ENCODE peak calls at places on chromosomes 3 and 15, in seven cellular contexts. F is stomach, R is adrenal gland, W is right atrium auricular region, T is PC-3, A is heart right ventricle, L is sigmoid colon. Q is an unnamed sample.

GRCh38 chr3:179046497-179047353 is 24.9 kb downstream of the ZMAT3 start:
- DNase-seq in R (no peak), A (no peak), T (no peak), W (no peak), L (no peak), F (no peak), Q (no peak)

GRCh38 chr3:69948246-69948862 is 51.2 kb upstream of the SAMMSON start:
- DNase-seq in W (no peak), L (no peak), A (no peak), T (peak; percentile 35), F (no peak), R (no peak), Q (no peak)

GRCh38 chr15:25242957-25243799 is 195.6 kb downstream of the UBE3A start:
- DNase-seq in A (peak; percentile 7), W (peak; percentile 40), F (peak; percentile 17), T (no peak), L (peak; percentile 53), R (peak; percentile 0), Q (no peak)

GRCh38 chr3:53144446-53144845 is 14.2 kb upstream of the RFT1 start:
- DNase-seq in L (peak; percentile 50), W (no peak), F (no peak), T (no peak), R (no peak), A (no peak), Q (no peak)

GRCh38 chr3:186209810-186210752 is 101.2 kb upstream of the ETV5 start:
- DNase-seq in T (peak; percentile 26), R (peak; percentile 87), F (peak; percentile 58), L (peak; percentile 70), W (no peak), A (peak; percentile 58), Q (no peak)

GRCh38 chr3:38031022-38031994 is 1.9 kb upstream of the PLCD1 start:
- DNase-seq in F (peak; percentile 71), W (no peak), A (no peak), R (peak; percentile 92), L (peak; percentile 83), T (peak; percentile 93), Q (peak; percentile 84)

GRCh38 chr3:52934626-52935530 is 37.5 kb upstream of the STIMATE start:
- DNase-seq in R (peak; percentile 60), F (peak; percentile 33), L (no peak), W (no peak), T (peak; percentile 64), A (no peak), Q (peak; percentile 76)

GRCh38 chr3:197031315-197032285 is 2.0 kb upstream of the MELTF start:
- DNase-seq in F (peak; percentile 70), L (peak; percentile 87), W (peak; percentile 98), T (peak; percentile 99), A (peak; percentile 51), R (peak; percentile 97), Q (no peak)

GRCh38 chr15:81288616-81289015 is 35.3 kb downstream of the STARD5 start:
- DNase-seq in R (no peak), F (no peak), W (no peak), L (no peak), T (no peak), A (no peak), Q (no peak)

DNA sequence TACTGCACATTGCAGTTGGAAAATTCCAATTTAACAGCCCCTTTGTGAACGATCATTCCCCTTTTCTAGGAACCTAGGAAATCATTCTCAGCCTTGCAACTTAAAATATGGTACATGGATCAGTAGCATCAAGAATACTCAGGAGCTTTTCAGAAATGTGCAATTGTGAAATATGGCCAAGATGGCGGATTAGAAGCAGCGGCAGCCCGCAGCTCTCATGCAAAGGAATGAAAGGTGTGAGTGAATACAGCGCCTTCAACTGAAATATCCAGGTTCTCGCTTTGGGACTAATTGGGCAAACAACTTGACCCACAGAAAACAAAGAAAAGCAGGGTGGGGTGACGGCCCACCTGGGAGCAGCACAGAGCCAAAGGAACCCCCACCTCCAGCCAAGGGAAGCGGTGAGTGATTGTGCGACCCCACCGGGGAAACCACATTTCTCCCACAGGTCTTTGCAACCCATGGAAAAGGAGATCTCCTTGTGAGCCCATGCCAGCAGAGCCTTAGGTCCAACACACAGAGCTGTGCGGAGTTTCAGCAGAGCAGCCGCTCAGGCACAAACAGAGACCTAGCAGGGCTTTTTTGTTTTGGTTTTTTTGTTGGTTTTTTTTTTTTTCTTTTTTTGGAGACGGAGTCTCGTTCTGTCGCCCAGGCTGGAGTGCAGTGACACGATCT is 7.6 kb upstream of the AVEN start:
- DNase-seq in R (no peak), L (no peak), A (no peak), W (no peak), T (no peak), F (no peak), Q (no peak)
- H3K27ac ChIP-seq in R (no peak overlapping the region), L (no peak overlapping the region), A (no peak overlapping the region), W (no peak overlapping the region), T (no peak overlapping the region), F (no peak overlapping the region), Q (no peak overlapping the region)

DNA sequence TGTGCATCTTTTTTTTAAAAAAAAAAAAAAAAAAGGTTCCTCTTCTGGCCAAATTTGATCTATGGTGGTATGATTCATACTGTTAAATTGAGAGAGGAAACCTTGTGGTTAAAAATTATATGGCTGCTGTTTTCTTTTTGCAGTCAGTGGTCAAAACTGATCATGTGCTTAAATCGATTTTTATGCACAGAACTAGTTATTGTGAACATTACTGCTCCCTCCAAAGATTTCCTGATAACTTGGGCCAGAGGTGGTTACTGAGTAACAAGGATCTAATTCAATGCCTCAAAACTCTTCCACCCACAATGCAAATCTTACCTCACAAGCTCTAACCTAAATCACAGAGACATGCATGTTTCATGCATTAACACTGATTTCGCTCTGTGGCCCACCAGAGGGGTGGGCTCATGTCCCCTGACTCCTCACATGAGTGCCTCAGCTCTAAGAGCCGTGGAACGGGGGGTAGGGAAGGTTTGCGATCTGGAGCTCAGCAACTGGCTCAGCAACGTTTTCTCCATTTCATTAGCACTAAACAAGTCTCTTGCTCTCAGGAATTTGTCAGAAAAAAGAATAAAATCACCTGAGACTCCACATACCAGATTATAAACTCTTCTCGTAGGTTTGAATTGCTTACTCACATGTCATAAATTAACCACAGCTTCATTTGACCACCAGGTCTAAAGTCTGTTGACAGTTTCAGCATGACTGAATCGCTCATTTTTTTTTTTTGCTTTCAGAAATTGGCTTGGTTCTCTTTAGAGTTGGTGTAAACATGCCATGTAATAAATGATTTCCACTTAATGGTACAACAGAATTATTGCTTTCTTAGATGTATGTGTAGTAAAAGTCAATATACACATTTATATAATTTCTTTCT is 280.4 kb downstream of the CD47 start:
- DNase-seq in R (no peak), L (no peak), T (peak; percentile 75), A (no peak), F (no peak), W (no peak), Q (no peak)
- TF ChIP-seq CTCF in R (no peak), L (no peak), T (no peak), A (no peak), F (no peak), W (no peak), Q (no peak)

GRCh38 chr15:96358006-96358794 is 27.7 kb downstream of the NR2F2 start:
- DNase-seq in R (peak; percentile 11), F (no peak), L (no peak), W (no peak), T (no peak), A (no peak), Q (no peak)
- H3K4me3 ChIP-seq in R (peak overlapping the region; percentile 84), F (peak overlapping the region; percentile 68), L (no peak overlapping the region), W (no peak overlapping the region), T (peak overlapping the region; percentile 88), A (no peak overlapping the region), Q (peak overlapping the region; percentile 58)

DNA sequence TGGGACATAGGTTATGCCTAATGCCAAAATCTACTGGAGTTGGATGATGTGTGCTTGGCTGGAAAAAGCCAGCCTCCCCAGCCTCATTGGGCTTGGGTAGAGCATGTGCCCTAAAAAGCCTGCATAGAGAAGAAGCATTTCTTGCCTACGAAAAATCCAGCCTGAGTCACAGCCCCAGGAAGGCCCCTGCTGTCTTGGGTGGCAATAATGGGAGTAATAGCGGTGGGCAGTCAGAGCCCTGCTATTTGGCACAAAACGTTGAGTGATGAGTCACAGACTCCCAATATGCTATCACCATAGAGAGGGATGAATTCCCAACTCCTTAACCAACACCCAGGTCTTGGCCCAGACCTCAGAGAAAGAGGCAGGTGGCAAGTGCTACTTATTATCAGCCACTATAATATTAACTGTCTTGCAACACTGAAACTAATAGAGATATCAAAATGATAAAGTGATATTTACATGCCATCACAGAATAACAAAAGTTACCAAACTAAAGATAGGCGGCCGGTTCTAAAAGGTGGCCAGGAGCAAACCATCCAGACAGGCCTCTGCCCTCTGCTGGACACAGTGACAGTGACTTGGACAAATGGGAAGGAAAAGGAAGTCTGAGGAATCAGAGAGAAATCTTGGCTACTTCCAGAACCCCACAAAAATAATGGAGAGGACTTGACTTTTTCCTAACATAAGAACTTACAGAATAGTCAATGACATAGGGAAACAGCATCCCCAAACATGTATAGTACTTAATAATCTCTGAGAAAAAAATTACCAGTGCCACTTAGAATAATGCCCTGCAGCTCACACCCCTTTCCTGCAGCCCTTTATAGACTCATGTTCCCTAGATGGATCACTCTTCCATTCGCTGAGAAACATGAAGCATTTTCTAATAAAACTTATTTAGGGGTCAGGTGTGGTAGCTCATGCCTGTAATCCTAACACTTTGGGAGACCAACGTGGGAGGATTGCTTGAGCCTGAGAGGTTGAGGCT is 51.9 kb upstream of the MUC13 start:
- DNase-seq in T (peak; percentile 89), A (no peak), W (no peak), R (peak; percentile 35), F (no peak), L (no peak), Q (no peak)
- H3K27ac ChIP-seq in T (peak overlapping the region; percentile 77), A (peak overlapping the region; percentile 73), W (peak overlapping the region; percentile 64), R (no peak overlapping the region), F (peak overlapping the region; percentile 77), L (peak overlapping the region; percentile 66), Q (peak overlapping the region; percentile 19)

DNA sequence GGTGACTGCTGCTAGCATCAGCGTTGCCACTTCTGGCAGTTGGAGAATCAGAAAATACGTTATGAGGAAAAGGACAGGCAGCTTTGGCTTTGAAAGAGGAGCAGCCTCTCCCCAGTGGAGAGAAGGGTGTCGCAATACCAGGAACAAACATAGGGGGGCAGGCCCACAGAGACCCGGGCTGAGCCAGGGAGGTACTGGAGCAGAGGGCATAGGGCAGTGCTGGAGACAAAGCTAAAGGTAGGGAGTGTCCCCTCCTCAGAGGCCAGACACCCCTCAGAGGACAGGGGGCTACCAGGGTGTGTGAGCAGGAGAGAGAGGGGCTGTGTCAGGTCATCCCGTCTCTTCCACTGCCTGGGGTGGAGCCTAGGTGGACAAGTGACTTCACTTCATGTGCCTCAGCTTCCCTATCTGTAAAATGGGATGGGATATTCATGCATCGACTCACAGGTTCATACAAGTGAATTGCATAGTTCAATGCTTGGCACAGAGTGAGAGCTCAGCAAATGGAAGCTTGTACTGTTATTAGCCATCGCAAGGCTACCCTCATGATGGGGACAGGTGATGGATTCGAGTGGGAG is 49.7 kb upstream of the LIMD1 start:
- DNase-seq in W (no peak), R (no peak), L (no peak), F (no peak), T (no peak), A (no peak), Q (no peak)
- TF ChIP-seq CTCF in W (no peak), R (no peak), L (no peak), F (no peak), T (peak; percentile 30), A (no peak), Q (no peak)